ENCODE peak calls at places on chromosomes 3 and 15, in eight cellular contexts. S, U, H, M, P, J, L and B are unnamed samples. For H3K4me1, the result is how much of the 10 kb centered on the place peaks cover.

GRCh38 chr15:85615930-85616329 is 178.8 kb downstream of the KLHL25 start:
- DNase-seq in P (no peak), S (peak), U (no peak), J (peak), H (no peak), M (peak), L (no peak), B (no peak)

GRCh38 chr3:170092907-170093306 is 55.1 kb downstream of the GPR160 start:
- DNase-seq in M (no peak), J (no peak), U (no peak), P (no peak), H (no peak), S (no peak), L (no peak), B (no peak)

GRCh38 chr15:51793521-51793920 is 35.9 kb upstream of the TMOD3 start:
- DNase-seq in H (no peak), L (no peak), M (no peak), P (peak), U (no peak), S (no peak), J (peak), B (no peak)

GRCh38 chr3:88713233-88713691 is 394.2 kb upstream of the EPHA3 start:
- DNase-seq in L (no peak), H (no peak), S (no peak), U (peak), M (peak), J (peak), P (no peak), B (no peak)

GRCh38 chr15:84598993-84599392 is 1.8 kb upstream of the ZSCAN2 start:
- DNase-seq in L (no peak), P (no peak), M (peak), J (peak), H (no peak), S (peak), U (no peak), B (peak)

GRCh38 chr3:65210026-65210814 is 522.4 kb upstream of the ADAMTS9 start:
- DNase-seq in U (no peak), J (no peak), S (no peak), H (no peak), P (no peak), M (no peak), L (no peak), B (no peak)

GRCh38 chr15:80530737-80531365 is 126.7 kb downstream of the ARNT2 start:
- DNase-seq in U (no peak), P (no peak), H (no peak), S (peak), L (no peak), M (peak), J (peak), B (no peak)

GRCh38 chr3:13513051-13513912 is 33.2 kb downstream of the HDAC11 start:
- DNase-seq in H (no peak), M (peak), J (peak), L (no peak), P (no peak), U (no peak), S (peak), B (no peak)

GRCh38 chr3:52487050-52487787 is 7.9 kb upstream of the STAB1 start:
- DNase-seq in H (no peak), J (no peak), S (no peak), L (no peak), U (no peak), M (no peak), P (no peak), B (no peak)

GRCh38 chr3:134471521-134472193 is 14.1 kb downstream of the ANAPC13 start:
- DNase-seq in U (no peak), J (peak), L (no peak), P (no peak), M (peak), H (no peak), S (peak), B (no peak)

GRCh38 chr15:41603941-41604660 is 45.1 kb downstream of the TYRO3 start:
- DNase-seq in J (peak), S (peak), L (no peak), P (peak), H (peak), M (peak), U (peak), B (peak)

GRCh38 chr3:194485876-194486539 is 794 bp downstream of the ATP13A3 start:
- DNase-seq in P (peak), M (peak), H (no peak), S (peak), L (no peak), U (no peak), J (peak), B (peak)

GRCh38 chr15:59741274-59741906 is 52.3 kb upstream of the BNIP2 start:
- DNase-seq in U (no peak), L (no peak), S (peak), M (no peak), P (no peak), H (no peak), J (peak), B (no peak)

GRCh38 chr15:88022711-88023110 is 233.8 kb downstream of the NTRK3 start:
- DNase-seq in P (no peak), U (no peak), J (no peak), M (no peak), L (no peak), H (no peak), S (no peak), B (no peak)

GRCh38 chr15:32933241-32933640 is 215.4 kb downstream of the GREM1 start:
- DNase-seq in S (no peak), M (no peak), H (no peak), J (peak), L (no peak), P (no peak), U (no peak), B (no peak)

GRCh38 chr3:195839260-195840010 is 27.7 kb upstream of the MUC4 start:
- DNase-seq in H (peak), S (peak), J (no peak), L (no peak), P (no peak), U (no peak), M (no peak), B (no peak)

GRCh38 chr3:39383913-39384664 is 919 bp downstream of the SLC25A38 start:
- DNase-seq in L (peak), M (peak), H (peak), P (peak), J (peak), S (peak), U (peak), B (peak)

GRCh38 chr3:55337641-55338174 is 149.4 kb downstream of the WNT5A start:
- DNase-seq in S (no peak), P (no peak), M (no peak), H (no peak), L (no peak), U (no peak), J (no peak), B (no peak)

GRCh38 chr3:37625690-37626089 is 236.0 kb upstream of the CTDSPL start:
- DNase-seq in J (peak), P (no peak), H (no peak), L (no peak), M (no peak), U (no peak), S (peak), B (no peak)

GRCh38 chr3:108662141-108662738 is 72.7 kb downstream of the DZIP3 start:
- DNase-seq in J (peak), L (no peak), U (no peak), M (peak), H (no peak), S (peak), P (no peak), B (no peak)

GRCh38 chr15:46344906-46345305 is 710.1 kb downstream of the SQOR start:
- DNase-seq in M (no peak), J (no peak), S (no peak), H (no peak), P (no peak), L (no peak), U (no peak), B (no peak)

GRCh38 chr15:58952751-58953150 is 19.3 kb upstream of the SLTM start:
- DNase-seq in J (peak), P (no peak), S (peak), H (no peak), L (no peak), U (no peak), M (peak), B (no peak)

GRCh38 chr3:188243124-188243795 is 89.3 kb downstream of the LPP start:
- DNase-seq in J (no peak), L (no peak), S (peak), U (no peak), M (peak), H (no peak), P (no peak), B (no peak)

GRCh38 chr3:186361246-186361611 is 805 bp downstream of the DGKG start:
- DNase-seq in S (no peak), M (no peak), H (no peak), J (no peak), U (no peak), L (no peak), P (no peak), B (no peak)

GRCh38 chr3:23704316-23704715 is 101.4 kb upstream of the UBE2E1 start:
- DNase-seq in P (no peak), U (no peak), L (no peak), S (no peak), H (no peak), J (peak), M (no peak), B (no peak)

GRCh38 chr3:32998631-32999451 is 47.4 kb downstream of the CCR4 start:
- DNase-seq in U (no peak), S (no peak), J (no peak), M (no peak), L (no peak), H (no peak), P (no peak), B (no peak)

GRCh38 chr3:118369892-118370491 is 664.7 kb downstream of the IGSF11 start:
- DNase-seq in J (no peak), M (no peak), S (no peak), P (no peak), U (no peak), H (no peak), L (no peak), B (no peak)

GRCh38 chr3:34008191-34008590 is 209.8 kb downstream of the PDCD6IP start:
- DNase-seq in P (no peak), S (peak), M (peak), H (no peak), J (peak), L (no peak), U (no peak), B (no peak)

GRCh38 chr3:196666001-196666867 is 26.7 kb downstream of the NRROS start:
- DNase-seq in S (peak), P (no peak), J (peak), M (peak), L (no peak), U (no peak), H (peak), B (no peak)

GRCh38 chr15:78301813-78302212 is 2.4 kb upstream of the SKIC8 start:
- DNase-seq in L (no peak), M (no peak), S (peak), H (no peak), U (peak), J (no peak), P (no peak), B (no peak)

GRCh38 chr15:71945012-71945411 is 134.7 kb downstream of the NR2E3 start:
- DNase-seq in P (no peak), H (no peak), U (no peak), L (no peak), S (peak), M (peak), J (no peak), B (no peak)

GRCh38 chr15:89396723-89397652 is 62.4 kb upstream of the POLG start:
- DNase-seq in M (no peak), S (no peak), P (no peak), L (no peak), U (no peak), J (no peak), H (no peak), B (no peak)
- H3K4me3 ChIP-seq in M (no peak), S (no peak), P (no peak), L (no peak), U (no peak), J (no peak), H (no peak), B (no peak)

GRCh38 chr3:56956906-56957305 is 103.6 kb upstream of the SPATA12 start:
- DNase-seq in M (no peak), S (no peak), J (no peak), U (no peak), H (no peak), P (no peak), L (no peak), B (no peak)
- H3K4me1 ChIP-seq in M (under half), S (under half), J (under half), U (under half), H (under half), P (under half), L (under half), B (under half)

DNA sequence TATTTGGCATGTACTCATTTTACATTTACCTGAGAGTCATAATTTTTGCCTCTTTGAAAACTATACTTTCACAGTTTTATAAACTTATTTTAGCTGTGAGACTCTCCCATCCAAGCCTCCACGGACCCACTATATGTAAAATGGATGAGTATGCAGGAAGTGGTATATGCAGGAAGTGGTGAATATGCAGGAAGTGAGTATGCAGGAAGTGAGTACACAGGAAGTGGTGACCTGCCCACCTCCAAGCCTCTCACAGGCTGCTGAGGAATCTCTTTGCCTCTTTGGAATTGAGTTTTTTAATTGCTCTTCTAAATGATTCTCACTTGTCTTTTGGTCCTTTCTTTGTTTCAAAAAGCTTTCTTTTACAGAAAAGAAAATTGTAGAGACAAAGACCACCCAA is 85.2 kb downstream of the KBTBD8 start:
- DNase-seq in H (no peak), P (no peak), S (peak), L (no peak), U (no peak), J (peak), M (peak), B (no peak)
- H3K4me3 ChIP-seq in H (no peak), P (no peak), S (no peak), L (no peak), U (no peak), J (no peak), M (no peak), B (no peak)

GRCh38 chr3:51393096-51393495 is 2.0 kb downstream of the RBM15B start:
- DNase-seq in J (no peak), M (no peak), U (no peak), L (no peak), H (no peak), P (no peak), S (no peak), B (no peak)

GRCh38 chr3:51391075-51391565 is at the start of gene RBM15B:
- DNase-seq in H (peak), P (peak), L (peak), S (peak), J (peak), U (peak), M (peak), B (peak)

GRCh38 chr3:51393564-51393963 is 2.5 kb downstream of the RBM15B start:
- DNase-seq in H (no peak), M (no peak), L (no peak), P (no peak), S (no peak), U (no peak), J (no peak), B (no peak)

GRCh38 chr3:51391566-51392300 is 648 bp downstream of the RBM15B start:
- DNase-seq in U (no peak), M (peak), L (no peak), S (peak), P (no peak), J (peak), H (no peak), B (peak)

GRCh38 chr3:51392301-51393095 is 1.4 kb downstream of the RBM15B start:
- DNase-seq in H (no peak), P (no peak), S (no peak), J (no peak), L (no peak), U (no peak), M (no peak), B (no peak)
- H3K4me1 ChIP-seq in H (under half), P (half or more), S (under half), J (under half), L (under half), U (under half), M (under half), B (under half)

GRCh38 chr3:46712191-46713047 is 5.2 kb downstream of the PRSS50 start:
- DNase-seq in J (no peak), L (no peak), S (no peak), U (peak), H (no peak), M (no peak), P (no peak), B (peak)
- H3K4me3 ChIP-seq in J (no peak), L (no peak), S (no peak), U (no peak), H (no peak), M (no peak), P (no peak), B (no peak)

DNA sequence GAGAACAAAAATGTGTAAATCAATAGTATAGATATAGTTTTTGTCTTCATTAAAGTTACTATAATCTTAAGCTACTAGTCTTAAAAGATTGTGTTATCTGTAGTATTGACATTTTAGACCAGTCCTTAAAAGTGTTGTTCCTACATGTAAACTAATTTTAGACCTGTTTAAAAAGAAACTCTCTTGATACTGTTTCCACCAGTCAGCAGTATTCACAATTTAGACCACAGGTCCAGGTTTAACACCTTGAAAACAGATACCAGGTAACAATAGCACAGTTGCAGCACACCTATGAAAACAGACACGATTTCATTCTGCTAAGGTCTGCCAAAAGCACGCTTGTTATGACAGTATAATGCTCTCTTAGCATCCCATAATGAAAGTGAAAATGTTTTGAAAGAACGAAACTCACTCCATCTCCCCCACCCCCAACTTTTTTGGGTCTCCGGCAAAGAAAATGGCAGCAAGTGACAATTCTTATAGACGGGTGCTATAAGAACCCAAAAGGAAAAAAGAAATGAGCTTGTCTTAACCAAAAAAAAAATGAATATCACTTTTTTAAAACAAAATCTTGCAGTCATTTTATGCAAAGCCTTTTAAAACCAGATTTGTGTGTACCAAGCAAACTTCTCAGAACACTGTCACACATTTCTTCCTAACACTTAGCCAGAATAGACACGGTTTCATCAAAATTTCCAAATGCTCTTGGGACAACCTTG is 1.6 kb downstream of the EIF4E3 start:
- DNase-seq in L (no peak), M (no peak), U (no peak), P (no peak), H (no peak), S (no peak), J (no peak), B (no peak)
- H3K4me1 ChIP-seq in L (under half), M (under half), U (under half), P (under half), H (under half), S (under half), J (under half), B (under half)

GRCh38 chr3:29438580-29438979 is 157.7 kb downstream of the RBMS3 start:
- DNase-seq in U (no peak), J (no peak), M (peak), S (no peak), H (no peak), L (no peak), P (no peak), B (no peak)

GRCh38 chr3:29441020-29441324 is 160.1 kb downstream of the RBMS3 start:
- DNase-seq in J (no peak), H (no peak), P (no peak), L (no peak), U (no peak), M (no peak), S (no peak), B (no peak)

GRCh38 chr3:29441422-29441821 is 160.6 kb downstream of the RBMS3 start:
- DNase-seq in S (no peak), H (no peak), U (no peak), M (no peak), P (no peak), J (no peak), L (no peak), B (no peak)

GRCh38 chr3:29436612-29437313 is 155.9 kb downstream of the RBMS3 start:
- DNase-seq in J (no peak), L (no peak), S (peak), U (no peak), P (no peak), H (no peak), M (peak), B (no peak)

DNA sequence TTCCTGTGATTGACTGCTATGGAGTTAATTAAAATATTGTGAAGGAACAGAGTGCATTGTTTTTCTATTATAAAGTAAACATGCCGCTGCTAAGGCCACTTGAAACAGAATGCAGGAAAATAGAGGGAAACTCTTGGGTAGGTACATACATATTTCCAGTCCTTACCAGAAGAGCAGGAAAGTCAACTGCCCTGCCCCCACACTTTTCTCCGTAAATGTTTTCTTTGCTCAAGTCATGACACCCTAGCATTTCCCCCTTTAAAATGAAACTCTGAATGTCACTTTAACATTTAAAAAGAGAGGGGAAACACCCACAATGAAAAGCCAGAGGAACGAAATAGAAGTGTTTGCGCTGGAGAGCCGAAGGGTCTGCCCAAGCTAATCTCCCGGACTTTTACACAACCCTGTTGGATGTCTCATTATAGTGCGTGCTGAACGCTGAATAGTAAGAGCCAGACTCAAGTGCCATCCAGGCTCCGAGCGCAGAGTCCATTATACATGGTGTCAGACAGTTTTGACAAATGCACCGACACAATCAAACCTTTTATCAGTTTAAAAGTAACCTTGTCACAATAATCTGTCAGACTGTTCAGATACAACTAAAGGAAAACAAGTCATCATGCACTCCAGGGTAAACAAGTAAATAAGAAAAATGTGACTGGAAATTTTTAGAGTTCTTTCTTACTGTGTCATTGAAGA is 159.6 kb downstream of the RBMS3 start:
- DNase-seq in H (no peak), L (no peak), S (no peak), P (no peak), U (no peak), J (no peak), M (no peak), B (no peak)
- H3K4me3 ChIP-seq in H (no peak), L (no peak), S (no peak), P (peak), U (no peak), J (peak), M (peak), B (peak)